ENCODE peak calls at places on chromosomes 4 and X, in five cellular contexts. One of them, this sample, is unnamed.

GRCh38 chrX:17697191-17697590 is 40.1 kb upstream of the SCML1 start:
- DNase-seq in hepatocyte: no peak
- DNase-seq in activated T-helper 1 cell treated with Interleukin-2 at 50 U/mL for 16 hours: no peak
- DNase-seq in BJ: no peak
- DNase-seq in NCI-H2029: no peak
- DNase-seq in this sample: peak

GRCh38 chrX:88613338-88613737 is 133.7 kb upstream of the CPXCR1 start:
- DNase-seq in NCI-H2029: no peak
- DNase-seq in BJ: no peak
- DNase-seq in hepatocyte: peak
- DNase-seq in activated T-helper 1 cell treated with Interleukin-2 at 50 U/mL for 16 hours: no peak
- DNase-seq in this sample: no peak

GRCh38 chrX:136691028-136691809 is 43.3 kb downstream of the CD40LG start:
- DNase-seq in activated T-helper 1 cell treated with Interleukin-2 at 50 U/mL for 16 hours: no peak
- DNase-seq in hepatocyte: no peak
- DNase-seq in NCI-H2029: no peak
- DNase-seq in BJ: no peak
- DNase-seq in this sample: no peak

GRCh38 chr4:138576684-138577083 is 334.5 kb upstream of the SLC7A11 start:
- DNase-seq in activated T-helper 1 cell treated with Interleukin-2 at 50 U/mL for 16 hours: no peak
- DNase-seq in BJ: no peak
- DNase-seq in NCI-H2029: peak
- DNase-seq in hepatocyte: peak
- DNase-seq in this sample: no peak

GRCh38 chrX:54085666-54086065 is 41.4 kb upstream of the PHF8 start:
- DNase-seq in activated T-helper 1 cell treated with Interleukin-2 at 50 U/mL for 16 hours: no peak
- DNase-seq in NCI-H2029: no peak
- DNase-seq in BJ: no peak
- DNase-seq in hepatocyte: no peak
- DNase-seq in this sample: no peak

GRCh38 chr4:915041-915474 is 17.1 kb downstream of the GAK start:
- DNase-seq in hepatocyte: no peak
- DNase-seq in BJ: no peak
- DNase-seq in activated T-helper 1 cell treated with Interleukin-2 at 50 U/mL for 16 hours: no peak
- DNase-seq in NCI-H2029: no peak
- DNase-seq in this sample: no peak

GRCh38 chrX:99353412-99353811 is 1056.7 kb downstream of the PCDH19 start:
- DNase-seq in activated T-helper 1 cell treated with Interleukin-2 at 50 U/mL for 16 hours: no peak
- DNase-seq in NCI-H2029: no peak
- DNase-seq in BJ: no peak
- DNase-seq in hepatocyte: peak
- DNase-seq in this sample: no peak

GRCh38 chr4:156113138-156113537 is 159.5 kb upstream of the CTSO start:
- DNase-seq in BJ: no peak
- DNase-seq in activated T-helper 1 cell treated with Interleukin-2 at 50 U/mL for 16 hours: no peak
- DNase-seq in NCI-H2029: no peak
- DNase-seq in hepatocyte: no peak
- DNase-seq in this sample: no peak

GRCh38 chrX:46575991-46576392 is 2.4 kb downstream of the CHST7 start:
- DNase-seq in activated T-helper 1 cell treated with Interleukin-2 at 50 U/mL for 16 hours: no peak
- DNase-seq in BJ: no peak
- DNase-seq in hepatocyte: no peak
- DNase-seq in NCI-H2029: no peak
- DNase-seq in this sample: no peak

This sample was measured in naive thymus-derived CD4-positive, alpha-beta T cell.